ENCODE peak calls at places on chromosomes 11 and 22, in seven cellular contexts. O, Q, E, R, K, P and U are unnamed samples.
A peak's percentile ranks its signal among the peaks of the same experiment; 100 is the strongest.

GRCh38 chr11:101825551-101825950 is 89.3 kb upstream of the CEP126 start:
- DNase-seq in O (no peak), Q (no peak), K (no peak), R (no peak), P (no peak), E (no peak), U (no peak)

GRCh38 chr22:41178425-41178975 is 26.6 kb upstream of the L3MBTL2 start:
- DNase-seq in E (no peak), Q (no peak), O (no peak), R (peak; percentile 73), K (peak; percentile 57), P (no peak), U (no peak)

GRCh38 chr11:69259072-69259471 is 34.9 kb upstream of the MYEOV start:
- DNase-seq in O (no peak), R (no peak), E (no peak), K (no peak), Q (no peak), P (no peak), U (no peak)

GRCh38 chr11:121931121-121931520 is 184.9 kb downstream of the BLID start:
- DNase-seq in K (no peak), R (no peak), O (no peak), P (no peak), E (no peak), Q (no peak), U (no peak)

GRCh38 chr11:117009905-117010605 is 88.2 kb downstream of the SIK3 start:
- DNase-seq in Q (no peak), E (no peak), P (no peak), R (no peak), O (no peak), K (no peak), U (no peak)

GRCh38 chr11:20658135-20658534 is 11.3 kb upstream of the NELL1 start:
- DNase-seq in Q (no peak), P (no peak), O (no peak), E (no peak), K (no peak), R (no peak), U (no peak)

GRCh38 chr11:103338621-103339484 is 229.6 kb downstream of the DYNC2H1 start:
- DNase-seq in O (no peak), P (no peak), R (no peak), E (peak; percentile 67), Q (no peak), K (no peak), U (no peak)

GRCh38 chr11:99893803-99894202 is 793.3 kb upstream of the ARHGAP42 start:
- DNase-seq in R (no peak), Q (no peak), O (no peak), K (no peak), E (no peak), P (no peak), U (no peak)

GRCh38 chr11:46977940-46978595 is 41.5 kb downstream of the CSTPP1 start:
- DNase-seq in P (no peak), K (no peak), R (no peak), Q (no peak), E (peak; percentile 16), O (no peak), U (no peak)

GRCh38 chr11:64266339-64266738 is 15.0 kb downstream of the PLCB3 start:
- DNase-seq in P (no peak), Q (peak; percentile 80), E (peak; percentile 45), K (peak; percentile 9), O (no peak), R (no peak), U (peak; percentile 45)

GRCh38 chr22:47164514-47165337 is 402.3 kb downstream of the TBC1D22A start:
- DNase-seq in E (no peak), K (peak; percentile 4), R (peak; percentile 20), Q (peak; percentile 58), O (no peak), P (no peak), U (no peak)

GRCh38 chr11:103850419-103851165 is 185.8 kb upstream of the DDI1 start:
- DNase-seq in K (no peak), P (no peak), O (no peak), Q (no peak), R (no peak), E (no peak), U (no peak)

GRCh38 chr11:31106963-31107576 is 262.5 kb downstream of the DCDC1 start:
- DNase-seq in R (peak; percentile 82), Q (no peak), P (no peak), K (peak; percentile 24), E (peak; percentile 35), O (peak; percentile 32), U (peak; percentile 8)

DNA sequence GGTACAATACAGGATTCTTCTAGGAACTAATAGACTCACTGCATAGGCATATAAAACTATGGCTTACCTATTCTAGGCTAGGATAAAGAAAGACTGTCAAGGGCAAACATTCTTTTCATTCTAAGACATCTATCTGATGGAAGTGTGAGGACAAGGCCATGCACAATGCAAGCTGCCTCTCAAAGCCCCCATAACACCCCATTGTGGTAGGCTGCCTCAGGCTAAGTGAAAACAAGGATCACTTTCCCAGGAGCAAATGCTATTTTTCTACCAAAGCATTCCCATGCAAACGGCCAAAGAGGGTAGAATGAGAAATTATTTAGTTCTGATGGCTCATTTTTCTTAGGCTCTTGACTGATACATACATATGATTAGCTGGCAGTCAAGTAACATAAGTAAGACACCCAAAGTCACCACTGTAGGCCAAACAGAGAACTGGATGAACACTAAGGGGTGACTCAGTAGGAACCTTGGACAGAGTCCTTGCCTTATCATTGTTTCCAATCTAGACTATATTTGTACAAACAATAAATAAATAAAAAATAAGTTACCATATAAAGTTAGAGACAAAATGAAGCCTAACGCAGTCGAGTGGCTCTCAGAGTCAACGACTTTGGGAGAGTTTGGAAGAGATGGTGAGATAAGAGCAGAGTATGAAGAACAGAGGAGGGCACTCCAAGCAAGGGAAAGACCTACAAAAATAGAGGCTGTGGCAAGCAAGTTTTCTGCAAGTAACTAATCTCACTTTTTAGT is 303.6 kb downstream of the SBF2 start:
- DNase-seq in R (no peak), Q (no peak), K (no peak), O (no peak), P (no peak), E (peak; percentile 11), U (no peak)
- TF ChIP-seq CTCF in R (no peak), Q (no peak), K (no peak), O (no peak), P (no peak), E (peak; percentile 18), U (no peak)

GRCh38 chr11:67484847-67485311 is 2.1 kb downstream of the AIP start:
- DNase-seq in P (no peak), E (no peak), K (no peak), O (no peak), R (no peak), Q (peak; percentile 91), U (no peak)

GRCh38 chr11:67483901-67484665 is 1.3 kb downstream of the AIP start:
- DNase-seq in P (no peak), O (no peak), E (no peak), R (no peak), Q (no peak), K (no peak), U (no peak)

GRCh38 chr11:67482275-67482735 is 521 bp upstream of the AIP start:
- DNase-seq in O (no peak), R (no peak), Q (no peak), K (no peak), P (no peak), E (no peak), U (peak; percentile 14)

GRCh38 chr11:67482736-67483497 is at the start of gene AIP:
- DNase-seq in R (peak; percentile 93), K (peak; percentile 97), O (peak; percentile 97), Q (peak; percentile 98), P (peak; percentile 96), E (peak; percentile 97), U (peak; percentile 98)

DNA sequence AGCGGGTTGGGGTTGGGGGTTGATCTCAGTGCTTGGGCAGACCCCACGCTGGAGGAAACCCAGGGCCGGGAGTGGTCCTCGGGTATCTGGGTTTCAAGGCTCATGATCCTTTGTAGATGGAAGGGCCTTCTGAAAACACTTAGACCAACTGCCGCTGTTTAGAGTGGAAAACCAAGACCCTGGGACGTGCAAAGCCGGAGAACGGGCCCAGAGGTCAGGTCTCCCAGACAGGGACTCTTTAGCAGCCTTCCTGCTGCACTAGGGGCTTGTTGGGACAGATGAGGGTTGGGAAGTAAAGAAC is 622 bp downstream of the AIP start:
- DNase-seq in O (no peak), R (no peak), E (no peak), P (no peak), K (no peak), Q (no peak), U (no peak)
- H3K27ac ChIP-seq in O (no peak overlapping the region), R (peak overlapping the region; percentile 97), E (no peak overlapping the region), P (peak overlapping the region; percentile 81), K (peak overlapping the region; percentile 86), Q (peak overlapping the region; percentile 97), U (peak overlapping the region; percentile 81)

GRCh38 chr22:44668190-44668885 is 33.7 kb upstream of the PRR5 start:
- DNase-seq in Q (peak; percentile 87), O (no peak), K (peak; percentile 37), E (no peak), R (no peak), P (peak; percentile 26), U (no peak)
- TF ChIP-seq CTCF in Q (no peak), O (no peak), K (no peak), E (no peak), R (no peak), P (no peak), U (no peak)

GRCh38 chr11:93244018-93244417 is 46.2 kb upstream of the SLC36A4 start:
- DNase-seq in R (no peak), O (no peak), K (no peak), P (no peak), Q (no peak), E (no peak), U (no peak)
- H3K27ac ChIP-seq in R (no peak overlapping the region), O (no peak overlapping the region), K (no peak overlapping the region), P (no peak overlapping the region), Q (no peak overlapping the region), E (no peak overlapping the region), U (no peak overlapping the region)